ENCODE peak calls at places on chromosomes 16 and 17, in ten cellular contexts. P is SW 1271; J is NCI-H146; Z is stimulated activated CD8-positive, alpha-beta memory T cell treated with anti-CD3 and anti-CD28 coated beads, Interleukin-15, amount 100 ng/mL, for 4 hours; R is HFFc6; Q is T-cell; T is lung; N is germinal center; D is PC-3; L is stimulated activated CD4-positive, alpha-beta T cell treated with anti-CD3 and anti-CD28 coated beads, Interleukin-4, amount 100 ng/mL, for 1 hour. Y is an unnamed sample.

GRCh38 chr17:54196751-54197150 is 374.0 kb downstream of the KIF2B start:
- DNase-seq in P (no peak), J (no peak), Z (no peak), R (no peak), Q (no peak), T (no peak), N (no peak), D (no peak), L (no peak), Y (no peak)

GRCh38 chr16:13392341-13392740 is 490.9 kb downstream of the SHISA9 start:
- DNase-seq in P (no peak), J (no peak), Z (no peak), R (no peak), Q (no peak), T (no peak), N (no peak), D (no peak), L (no peak), Y (no peak)

GRCh38 chr17:54945671-54946070 is 22.8 kb downstream of the COX11 start:
- DNase-seq in P (no peak), J (no peak), Z (no peak), R (no peak), Q (no peak), T (no peak), N (no peak), D (no peak), L (no peak), Y (no peak)

GRCh38 chr17:80631142-80632045 is 86.8 kb downstream of the RPTOR start:
- DNase-seq in P (no peak), J (no peak), Z (no peak), R (no peak), Q (no peak), T (no peak), N (no peak), D (no peak), L (no peak), Y (no peak)

GRCh38 chr17:58501451-58501850 is 13.0 kb downstream of the MTMR4 start:
- DNase-seq in P (no peak), J (no peak), Z (no peak), R (no peak), Q (no peak), T (no peak), N (no peak), D (no peak), L (no peak), Y (no peak)

GRCh38 chr17:59165933-59166342 is 10.4 kb downstream of the PRR11 start:
- DNase-seq in P (peak), J (peak), Z (no peak), R (peak), Q (peak), T (no peak), N (peak), D (peak), L (peak), Y (peak)

GRCh38 chr17:49076575-49077384 is 55.8 kb upstream of the B4GALNT2 start:
- DNase-seq in P (no peak), J (no peak), Z (no peak), R (peak), Q (no peak), T (no peak), N (no peak), D (peak), L (no peak), Y (no peak)

GRCh38 chr16:12337776-12338655 is 361.5 kb downstream of the SNX29 start:
- DNase-seq in P (no peak), J (no peak), Z (no peak), R (no peak), Q (no peak), T (no peak), N (no peak), D (peak), L (no peak), Y (no peak)

GRCh38 chr17:31413871-31414589 is 22.6 kb downstream of the RAB11FIP4 start:
- DNase-seq in P (no peak), J (no peak), Z (no peak), R (peak), Q (no peak), T (no peak), N (no peak), D (peak), L (no peak), Y (no peak)

GRCh38 chr17:59347975-59348391 is 16.5 kb downstream of the YPEL2 start:
- DNase-seq in P (no peak), J (peak), Z (no peak), R (no peak), Q (no peak), T (no peak), N (no peak), D (no peak), L (no peak), Y (no peak)

GRCh38 chr17:80319262-80319998 is 58.8 kb downstream of the RNF213 start:
- DNase-seq in P (no peak), J (no peak), Z (no peak), R (no peak), Q (no peak), T (no peak), N (no peak), D (no peak), L (no peak), Y (no peak)

GRCh38 chr17:77720946-77721822 is 237.3 kb upstream of the TNRC6C start:
- DNase-seq in P (no peak), J (no peak), Z (no peak), R (no peak), Q (no peak), T (no peak), N (no peak), D (no peak), L (no peak), Y (no peak)

GRCh38 chr17:72349011-72349410 is 228.2 kb downstream of the SOX9 start:
- DNase-seq in P (no peak), J (no peak), Z (no peak), R (no peak), Q (no peak), T (no peak), N (no peak), D (no peak), L (no peak), Y (no peak)

GRCh38 chr16:86256995-86257394 is 253.3 kb upstream of the FOXF1 start:
- DNase-seq in P (no peak), J (no peak), Z (no peak), R (no peak), Q (no peak), T (no peak), N (no peak), D (no peak), L (no peak), Y (no peak)

GRCh38 chr17:48187867-48188608 is 80.5 kb downstream of the SNX11 start:
- DNase-seq in P (no peak), J (no peak), Z (no peak), R (no peak), Q (no peak), T (no peak), N (no peak), D (no peak), L (no peak), Y (no peak)

GRCh38 chr17:18356624-18357023 is 6.7 kb downstream of the SHMT1 start:
- DNase-seq in P (no peak), J (no peak), Z (no peak), R (no peak), Q (no peak), T (peak), N (no peak), D (no peak), L (no peak), Y (no peak)

GRCh38 chr16:81185416-81185815 is 53.1 kb upstream of the BCO1 start:
- DNase-seq in P (no peak), J (no peak), Z (no peak), R (no peak), Q (no peak), T (no peak), N (no peak), D (no peak), L (no peak), Y (no peak)

GRCh38 chr17:64077409-64077808 is 52.5 kb downstream of the ERN1 start:
- DNase-seq in P (no peak), J (peak), Z (no peak), R (no peak), Q (no peak), T (peak), N (no peak), D (peak), L (no peak), Y (no peak)

GRCh38 chr17:27384261-27384701 is 72.0 kb upstream of the KSR1 start:
- DNase-seq in P (peak), J (no peak), Z (no peak), R (peak), Q (no peak), T (no peak), N (no peak), D (peak), L (no peak), Y (no peak)

GRCh38 chr17:32964541-32964940 is 27.1 kb upstream of the SPACA3 start:
- DNase-seq in P (no peak), J (no peak), Z (no peak), R (no peak), Q (no peak), T (no peak), N (no peak), D (no peak), L (no peak), Y (no peak)

GRCh38 chr16:80852261-80852872 is 48.0 kb upstream of the CDYL2 start:
- DNase-seq in P (no peak), J (peak), Z (no peak), R (peak), Q (peak), T (no peak), N (peak), D (peak), L (peak), Y (no peak)

GRCh38 chr17:75326587-75326955 is 37.3 kb upstream of the SLC25A19 start:
- DNase-seq in P (no peak), J (no peak), Z (no peak), R (no peak), Q (no peak), T (no peak), N (no peak), D (no peak), L (no peak), Y (no peak)

GRCh38 chr16:81061307-81061640 is 15.8 kb downstream of the C16orf46 start:
- DNase-seq in P (no peak), J (no peak), Z (no peak), R (no peak), Q (no peak), T (no peak), N (no peak), D (no peak), L (no peak), Y (no peak)

GRCh38 chr17:8141046-8141445 is 11.2 kb downstream of the PER1 start:
- DNase-seq in P (no peak), J (no peak), Z (no peak), R (no peak), Q (no peak), T (no peak), N (no peak), D (no peak), L (no peak), Y (no peak)

GRCh38 chr17:19759934-19760530 is 11.9 kb upstream of the ALDH3A1 start:
- DNase-seq in P (no peak), J (no peak), Z (no peak), R (no peak), Q (no peak), T (no peak), N (no peak), D (no peak), L (no peak), Y (no peak)

GRCh38 chr17:68710976-68711375 is 109.8 kb upstream of the FAM20A start:
- DNase-seq in P (no peak), J (no peak), Z (no peak), R (no peak), Q (no peak), T (no peak), N (no peak), D (no peak), L (no peak), Y (no peak)

GRCh38 chr17:69535022-69535570 is 120.6 kb downstream of the MAP2K6 start:
- DNase-seq in P (no peak), J (no peak), Z (no peak), R (no peak), Q (no peak), T (no peak), N (no peak), D (no peak), L (no peak), Y (no peak)

Y was measured in naive B cell.